ENCODE peak calls at places on chromosomes 1 and 21, in eight cellular contexts. T is neural progenitor cell, D is endothelial cell, C is EH, O is HAP-1, U is GDM1, Q is AG04450, S is esophagus muscularis mucosa. J is an unnamed sample.

GRCh38 chr1:212981025-212981495 is 30.7 kb downstream of the VASH2 start:
- DNase-seq in C (peak), Q (no peak), S (no peak), U (no peak), O (no peak), T (no peak), D (no peak), J (no peak)

GRCh38 chr1:46532498-46533178 is 18.8 kb downstream of the KNCN start:
- DNase-seq in U (no peak), D (peak), S (no peak), Q (no peak), O (peak), C (peak), T (peak), J (no peak)

GRCh38 chr1:34165422-34165921 is 442 bp upstream of the CSMD2 start:
- DNase-seq in D (no peak), C (no peak), O (no peak), Q (no peak), S (no peak), U (no peak), T (peak), J (no peak)

GRCh38 chr1:228653748-228654147 is 81.5 kb upstream of the RHOU start:
- DNase-seq in C (no peak), O (no peak), S (no peak), U (no peak), T (no peak), Q (no peak), D (no peak), J (no peak)

GRCh38 chr1:48109390-48110009 is 112.3 kb upstream of the TRABD2B start:
- DNase-seq in Q (peak), U (no peak), C (peak), O (peak), S (no peak), T (peak), D (peak), J (peak)

GRCh38 chr21:31098576-31099005 is 60.3 kb upstream of the KRTAP19-8 start:
- DNase-seq in O (peak), Q (peak), U (peak), T (peak), C (peak), D (peak), S (peak), J (peak)

GRCh38 chr1:42258218-42258617 is 76.8 kb downstream of the FOXJ3 start:
- DNase-seq in D (no peak), C (no peak), Q (no peak), S (no peak), O (no peak), T (no peak), U (no peak), J (no peak)

GRCh38 chr1:59499956-59500569 is 203.2 kb downstream of the FGGY start:
- DNase-seq in S (no peak), U (no peak), Q (no peak), O (no peak), T (no peak), C (no peak), D (no peak), J (no peak)

GRCh38 chr1:53949023-53949611 is 3.0 kb downstream of the LRRC42 start:
- DNase-seq in S (no peak), T (peak), D (peak), O (peak), C (peak), U (no peak), Q (no peak), J (no peak)

GRCh38 chr21:33748903-33749302 is 106.6 kb downstream of the ITSN1 start:
- DNase-seq in T (no peak), C (no peak), U (no peak), S (no peak), D (no peak), O (no peak), Q (no peak), J (no peak)

GRCh38 chr1:115314111-115314510 is 23.9 kb downstream of the NGF start:
- DNase-seq in D (no peak), U (no peak), T (no peak), Q (no peak), O (no peak), S (no peak), C (no peak), J (no peak)

GRCh38 chr1:55868026-55868425 is 652.9 kb upstream of the USP24 start:
- DNase-seq in C (peak), D (no peak), Q (no peak), S (no peak), U (no peak), T (peak), O (no peak), J (no peak)

GRCh38 chr1:15799004-15799867 is 8.2 kb downstream of the UQCRHL start:
- DNase-seq in C (peak), O (no peak), S (no peak), Q (peak), T (no peak), D (no peak), U (no peak), J (peak)

GRCh38 chr1:15290382-15290781 is 43.4 kb downstream of the FHAD1 start:
- DNase-seq in T (no peak), S (no peak), Q (peak), C (peak), U (no peak), O (no peak), D (no peak), J (no peak)

GRCh38 chr1:36913523-36914060 is 120.7 kb downstream of the GRIK3 start:
- DNase-seq in O (no peak), Q (no peak), S (peak), T (peak), U (no peak), D (no peak), C (no peak), J (no peak)

GRCh38 chr1:29197590-29197924 is 15.9 kb upstream of the SRSF4 start:
- DNase-seq in S (no peak), Q (no peak), O (peak), D (peak), U (peak), C (peak), T (peak), J (no peak)

GRCh38 chr1:106962591-106962990 is 93.9 kb upstream of the PRMT6 start:
- DNase-seq in O (no peak), Q (no peak), C (no peak), D (no peak), S (no peak), T (no peak), U (no peak), J (no peak)

GRCh38 chr1:231319080-231319479 is 18.6 kb downstream of the EXOC8 start:
- DNase-seq in C (no peak), D (no peak), Q (no peak), S (peak), U (no peak), T (no peak), O (no peak), J (no peak)

GRCh38 chr1:89199515-89199914 is 773 bp upstream of the GBP4 start:
- DNase-seq in C (no peak), Q (no peak), U (no peak), D (no peak), S (no peak), O (no peak), T (no peak), J (no peak)

GRCh38 chr1:220873087-220873486 is 6.2 kb upstream of the HLX start:
- DNase-seq in S (no peak), T (no peak), C (no peak), D (no peak), Q (no peak), O (no peak), U (no peak), J (no peak)

GRCh38 chr1:231039161-231040018 is 664 bp downstream of the FAM89A start:
- DNase-seq in U (no peak), S (no peak), O (peak), Q (no peak), T (peak), C (peak), D (peak), J (peak)

GRCh38 chr1:6554907-6555778 is at the start of gene TAS1R1:
- DNase-seq in O (no peak), D (no peak), S (no peak), T (no peak), U (no peak), Q (no peak), C (peak), J (no peak)

GRCh38 chr1:151756291-151756690 is 7.0 kb downstream of the MRPL9 start:
- DNase-seq in C (peak), D (no peak), S (no peak), U (no peak), Q (no peak), O (no peak), T (no peak), J (no peak)

GRCh38 chr21:30340714-30341573 is 3.5 kb upstream of the KRTAP27-1 start:
- DNase-seq in S (no peak), Q (no peak), O (peak), T (peak), D (peak), U (no peak), C (no peak), J (peak)

GRCh38 chr1:234978397-234979291 is 150.0 kb downstream of the TOMM20 start:
- DNase-seq in O (no peak), T (no peak), U (no peak), S (no peak), C (peak), D (no peak), Q (no peak), J (peak)

GRCh38 chr21:21101911-21102310 is 103.7 kb downstream of the NCAM2 start:
- DNase-seq in C (peak), U (peak), Q (peak), O (peak), S (no peak), T (peak), D (peak), J (peak)

GRCh38 chr1:24946861-24947658 is 17.0 kb upstream of the RUNX3 start:
- DNase-seq in D (no peak), Q (no peak), U (no peak), C (peak), T (no peak), O (no peak), S (no peak), J (no peak)

GRCh38 chr1:67524143-67525052 is 94.2 kb upstream of the SERBP1 start:
- DNase-seq in C (peak), D (no peak), T (no peak), U (no peak), Q (no peak), S (no peak), O (no peak), J (no peak)

GRCh38 chr1:208134491-208134890 is 109.7 kb downstream of the PLXNA2 start:
- DNase-seq in U (no peak), D (no peak), O (no peak), Q (no peak), T (peak), C (no peak), S (no peak), J (no peak)

GRCh38 chr1:167683641-167684502 is 37.9 kb upstream of the MPZL1 start:
- DNase-seq in C (peak), D (peak), O (no peak), S (no peak), T (peak), Q (peak), U (no peak), J (no peak)

GRCh38 chr1:7378346-7379130 is 392.6 kb upstream of the VAMP3 start:
- DNase-seq in O (no peak), C (no peak), D (no peak), S (peak), Q (no peak), U (no peak), T (no peak), J (no peak)